ENCODE peak calls at places on chromosomes 16 and 17, in four cellular contexts. R is endodermal cell, S is fibroblast of lung, C is GM10248. U is an unnamed sample.

GRCh38 chr16:19071811-19072777 is 4.7 kb downstream of the COQ7 start:
- DNase-seq in R (peak; percentile 88), S (peak; percentile 32), C (peak; percentile 55), U (no peak)

GRCh38 chr16:78973041-78973440 is 627.5 kb downstream of the MAF start:
- DNase-seq in R (no peak), S (no peak), C (no peak), U (peak; percentile 13)

GRCh38 chr16:30473231-30474061 is 904 bp downstream of the ITGAL start:
- DNase-seq in R (no peak), S (no peak), C (peak; percentile 72), U (no peak)

GRCh38 chr16:15524966-15525365 is 90.6 kb downstream of the BMERB1 start:
- DNase-seq in R (no peak), S (no peak), C (no peak), U (no peak)

GRCh38 chr16:24088767-24089166 is 167.4 kb upstream of the CACNG3 start:
- DNase-seq in R (no peak), S (no peak), C (no peak), U (no peak)

GRCh38 chr17:83149326-83149725 is 69.9 kb downstream of the METRNL start:
- DNase-seq in R (no peak), S (no peak), C (no peak), U (no peak)

GRCh38 chr17:32161506-32162365 is 19.4 kb downstream of the RHOT1 start:
- DNase-seq in R (no peak), S (peak; percentile 95), C (no peak), U (no peak)

GRCh38 chr16:15427648-15428239 is 6.6 kb upstream of the BMERB1 start:
- DNase-seq in R (peak; percentile 61), S (peak; percentile 81), C (peak; percentile 53), U (peak; percentile 36)

GRCh38 chr17:82257473-82257872 is 16.0 kb downstream of the CSNK1D start:
- DNase-seq in R (peak; percentile 90), S (peak; percentile 33), C (no peak), U (no peak)

GRCh38 chr17:38315497-38315896 is 18.5 kb downstream of the MRPL45 start:
- DNase-seq in R (no peak), S (no peak), C (no peak), U (no peak)

GRCh38 chr17:81822996-81823799 is 9.9 kb downstream of the MCRIP1 start:
- DNase-seq in R (no peak), S (no peak), C (no peak), U (no peak)

GRCh38 chr16:11139624-11140375 is 116.2 kb downstream of the SOCS1 start:
- DNase-seq in R (peak; percentile 75), S (peak; percentile 41), C (no peak), U (no peak)

GRCh38 chr17:79417589-79417988 is 193.3 kb downstream of the RBFOX3 start:
- DNase-seq in R (no peak), S (no peak), C (no peak), U (no peak)

GRCh38 chr16:4280625-4281024 is 7.8 kb upstream of the TFAP4 start:
- DNase-seq in R (no peak), S (no peak), C (no peak), U (no peak)

GRCh38 chr16:68760671-68761275 is 23.7 kb downstream of the CDH1 start:
- DNase-seq in R (no peak), S (peak; percentile 73), C (peak; percentile 74), U (no peak)

GRCh38 chr16:55480228-55480655 is 1.2 kb downstream of the MMP2 start:
- DNase-seq in R (peak; percentile 80), S (peak; percentile 94), C (no peak), U (no peak)

GRCh38 chr17:39104046-39104445 is 47.4 kb downstream of the PLXDC1 start:
- DNase-seq in R (no peak), S (peak; percentile 65), C (no peak), U (no peak)

GRCh38 chr16:82625066-82625968 is 1.5 kb upstream of the CDH13 start:
- DNase-seq in R (no peak), S (no peak), C (no peak), U (no peak)

GRCh38 chr16:84045001-84045817 is 2.6 kb upstream of the SLC38A8 start:
- DNase-seq in R (peak; percentile 87), S (no peak), C (no peak), U (no peak)

GRCh38 chr17:80706454-80706853 is 161.8 kb downstream of the RPTOR start:
- DNase-seq in R (peak; percentile 71), S (no peak), C (no peak), U (no peak)

GRCh38 chr16:12902511-12903324 is 1.3 kb downstream of the SHISA9 start:
- DNase-seq in R (peak; percentile 83), S (no peak), C (no peak), U (no peak)

GRCh38 chr17:12047977-12048376 is 27.3 kb downstream of the MAP2K4 start:
- DNase-seq in R (no peak), S (peak; percentile 18), C (no peak), U (no peak)

GRCh38 chr16:17372383-17372782 is 98.4 kb downstream of the XYLT1 start:
- DNase-seq in R (no peak), S (peak; percentile 55), C (no peak), U (no peak)

GRCh38 chr17:79540306-79540705 is 70.5 kb downstream of the RBFOX3 start:
- DNase-seq in R (no peak), S (no peak), C (no peak), U (no peak)

GRCh38 chr16:12255473-12255872 is 278.9 kb downstream of the SNX29 start:
- DNase-seq in R (no peak), S (no peak), C (no peak), U (no peak)

GRCh38 chr17:82384730-82385429 is 13.3 kb downstream of the UTS2R start:
- DNase-seq in R (peak; percentile 78), S (peak; percentile 31), C (no peak), U (no peak)

GRCh38 chr17:75612906-75613626 is 20.2 kb upstream of the SMIM5 start:
- DNase-seq in R (no peak), S (no peak), C (no peak), U (no peak)

GRCh38 chr17:75615301-75615700 is 17.9 kb upstream of the SMIM5 start:
- DNase-seq in R (peak; percentile 85), S (no peak), C (no peak), U (no peak)

GRCh38 chr17:75614556-75615270 is 18.5 kb upstream of the SMIM5 start:
- DNase-seq in R (no peak), S (no peak), C (no peak), U (no peak)

GRCh38 chr17:75611746-75612437 is 21.3 kb upstream of the SMIM5 start:
- DNase-seq in R (no peak), S (no peak), C (no peak), U (no peak)

GRCh38 chr17:75614006-75614405 is 19.2 kb upstream of the SMIM5 start:
- DNase-seq in R (peak; percentile 90), S (no peak), C (no peak), U (no peak)
- TF ChIP-seq CTCF in R (peak; percentile 60), S (no peak), C (no peak), U (peak; percentile 19)

DNA sequence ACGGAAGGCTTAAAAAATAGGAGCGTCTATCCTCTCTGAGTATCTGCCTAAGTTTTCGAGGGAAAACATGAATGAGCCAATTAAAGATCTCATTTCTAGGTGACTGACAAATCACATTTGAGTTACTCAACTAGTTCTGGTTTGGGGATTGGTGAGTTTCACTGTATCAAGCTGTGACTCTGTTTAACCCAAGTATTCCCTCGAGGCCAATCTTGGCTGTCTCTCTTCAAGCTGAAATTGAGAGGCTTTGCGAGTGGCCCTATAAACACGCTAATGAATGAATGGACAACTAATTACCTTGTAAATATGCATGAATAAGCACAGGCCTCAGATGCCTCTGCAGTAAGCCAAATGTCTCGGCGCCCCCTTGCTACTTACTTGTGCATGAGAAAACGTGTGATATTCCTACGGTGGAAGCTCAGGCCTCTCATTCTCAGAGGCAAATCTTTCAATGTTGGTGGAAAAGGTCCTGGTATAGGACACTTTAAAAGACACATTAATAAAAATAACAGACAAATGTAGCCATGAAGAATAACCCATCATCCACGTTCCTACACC is 450.2 kb upstream of the PSMD7 start:
- DNase-seq in R (peak; percentile 68), S (no peak), C (no peak), U (no peak)
- TF ChIP-seq CTCF in R (peak; percentile 65), S (no peak), C (no peak), U (no peak)

GRCh38 chr16:88669986-88670385 is 7.1 kb upstream of the MVD start:
- DNase-seq in R (no peak), S (no peak), C (no peak), U (no peak)

GRCh38 chr16:88673685-88674398 is 11.0 kb upstream of the MVD start:
- DNase-seq in R (no peak), S (no peak), C (peak; percentile 75), U (no peak)

GRCh38 chr16:88676502-88677242 is 9.6 kb downstream of the SNAI3 start:
- DNase-seq in R (no peak), S (no peak), C (no peak), U (no peak)

GRCh38 chr16:88671806-88672205 is 8.9 kb upstream of the MVD start:
- DNase-seq in R (no peak), S (no peak), C (no peak), U (no peak)

DNA sequence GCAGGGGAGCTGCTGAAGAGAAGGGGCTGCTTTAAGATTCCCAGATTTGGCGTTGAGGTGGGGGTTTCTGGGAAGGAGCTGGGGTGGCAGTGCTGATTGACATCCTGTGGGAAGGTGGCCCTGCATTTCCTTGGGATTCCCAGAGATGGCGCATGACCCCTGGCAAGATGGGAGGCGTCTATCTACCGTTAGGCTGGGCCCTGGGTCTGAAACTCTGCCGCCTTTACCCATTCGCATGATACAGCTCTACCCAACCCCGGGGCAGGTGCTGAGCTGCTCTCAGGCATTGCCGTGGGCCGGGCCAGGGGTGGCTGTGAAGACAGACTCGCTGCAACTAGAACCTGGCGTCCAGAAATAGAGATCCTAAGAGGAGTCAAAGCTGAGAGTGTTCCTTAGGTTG is 9.9 kb upstream of the MVD start:
- DNase-seq in R (peak; percentile 88), S (no peak), C (no peak), U (no peak)
- TF ChIP-seq CTCF in R (peak; percentile 77), S (no peak), C (no peak), U (peak; percentile 29)

GRCh38 chr17:62720126-62720850 is 87.8 kb downstream of the MARCHF10 start:
- DNase-seq in R (peak; percentile 67), S (peak; percentile 42), C (no peak), U (no peak)
- TF ChIP-seq CTCF in R (peak; percentile 73), S (no peak), C (no peak), U (no peak)

GRCh38 chr17:18362509-18363020 is 785 bp downstream of the SHMT1 start:
- DNase-seq in R (peak; percentile 76), S (peak; percentile 33), C (no peak), U (no peak)
- TF ChIP-seq CTCF in R (peak; percentile 32), S (no peak), C (no peak), U (no peak)

U was measured in D721Med.